ENCODE peak calls at places on chromosome 2, in six cellular contexts. G, C, X, J, Y and D are unnamed samples.

GRCh38 chr2:82340578-82341053 is 2036.1 kb upstream of the LRRTM1 start:
- DNase-seq in G (no peak), J (no peak), Y (peak; percentile 7), X (no peak), C (no peak), D (no peak)

GRCh38 chr2:26299488-26300092 is 46.4 kb upstream of the SELENOI start:
- DNase-seq in J (no peak), Y (peak; percentile 40), G (no peak), C (no peak), X (no peak), D (no peak)

GRCh38 chr2:128536925-128537620 is 218.4 kb upstream of the HS6ST1 start:
- DNase-seq in Y (no peak), C (peak; percentile 77), J (no peak), X (no peak), G (no peak), D (no peak)

GRCh38 chr2:14557111-14557510 is 75.4 kb upstream of the LRATD1 start:
- DNase-seq in G (no peak), J (no peak), C (no peak), Y (no peak), X (no peak), D (no peak)

GRCh38 chr2:127145255-127145899 is 38.4 kb upstream of the BIN1 start:
- DNase-seq in G (no peak), J (no peak), X (peak; percentile 72), C (no peak), Y (no peak), D (no peak)

GRCh38 chr2:121561617-121562268 is 31.1 kb downstream of the RNU4ATAC start:
- DNase-seq in X (no peak), C (no peak), J (no peak), Y (no peak), G (no peak), D (peak; percentile 15)

GRCh38 chr2:15671409-15671808 is 79.7 kb downstream of the DDX1 start:
- DNase-seq in G (no peak), X (no peak), C (no peak), Y (no peak), J (no peak), D (no peak)

GRCh38 chr2:165837122-165837521 is 43.1 kb upstream of the GALNT3 start:
- DNase-seq in X (no peak), J (no peak), G (no peak), Y (no peak), C (no peak), D (no peak)

GRCh38 chr2:118089015-118089800 is 937 bp downstream of the INSIG2 start:
- DNase-seq in J (no peak), X (no peak), C (no peak), Y (peak; percentile 40), G (no peak), D (no peak)

GRCh38 chr2:241410739-241411176 is 54.7 kb downstream of the FARP2 start:
- DNase-seq in G (no peak), Y (no peak), J (no peak), X (no peak), C (peak; percentile 34), D (no peak)

GRCh38 chr2:143433840-143434239 is 304.6 kb downstream of the ARHGAP15 start:
- DNase-seq in X (no peak), C (no peak), G (no peak), Y (no peak), J (no peak), D (no peak)

GRCh38 chr2:29281585-29281984 is 166.4 kb downstream of the CLIP4 start:
- DNase-seq in C (no peak), Y (no peak), X (no peak), J (no peak), G (no peak), D (no peak)

GRCh38 chr2:216777637-216778273 is 82.1 kb downstream of the TNP1 start:
- DNase-seq in C (peak; percentile 84), Y (peak; percentile 52), G (no peak), J (no peak), X (no peak), D (no peak)

GRCh38 chr2:235463893-235464292 is 29.9 kb upstream of the AGAP1 start:
- DNase-seq in G (no peak), C (no peak), Y (peak; percentile 66), X (no peak), J (peak; percentile 82), D (peak; percentile 65)

GRCh38 chr2:119230219-119230618 is 6.6 kb downstream of the STEAP3 start:
- DNase-seq in C (no peak), J (no peak), Y (no peak), X (no peak), G (no peak), D (no peak)

GRCh38 chr2:226074391-226074790 is 674.9 kb downstream of the NYAP2 start:
- DNase-seq in G (no peak), Y (no peak), J (no peak), X (no peak), C (no peak), D (no peak)

GRCh38 chr2:49240608-49241007 is 86.3 kb upstream of the FSHR start:
- DNase-seq in J (no peak), X (no peak), Y (no peak), C (no peak), G (no peak), D (no peak)

GRCh38 chr2:49241506-49241905 is 87.2 kb upstream of the FSHR start:
- DNase-seq in Y (no peak), J (no peak), C (no peak), X (no peak), G (no peak), D (no peak)

GRCh38 chr2:49241991-49242390 is 87.7 kb upstream of the FSHR start:
- DNase-seq in X (no peak), C (no peak), Y (no peak), J (no peak), G (no peak), D (no peak)

DNA sequence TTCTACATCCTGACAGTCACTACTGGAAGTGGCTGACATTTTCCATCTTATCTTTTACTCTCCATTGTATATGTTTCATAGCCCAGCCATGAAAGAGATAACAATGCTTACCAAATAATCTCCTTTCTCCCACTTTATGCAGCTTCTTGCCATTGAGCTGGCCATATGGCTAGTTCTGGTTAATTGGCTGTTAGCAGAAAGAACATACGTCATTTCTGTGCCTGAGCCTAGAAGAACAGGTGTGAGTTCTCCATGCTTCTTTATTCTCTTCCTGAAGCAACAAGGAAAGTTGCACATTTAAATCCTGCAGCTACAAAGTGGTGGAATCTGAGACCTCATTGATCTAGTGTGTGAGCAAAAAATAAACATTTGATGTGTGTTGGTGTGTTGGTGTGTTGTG is 82.0 kb upstream of the FSHR start:
- DNase-seq in J (no peak), G (no peak), Y (no peak), X (no peak), C (no peak), D (no peak)
- H3K4me1 ChIP-seq in J (no peaks in the 10 kb centered on the region), G (no peaks in the 10 kb centered on the region), Y (no peaks in the 10 kb centered on the region), X (no peaks in the 10 kb centered on the region), C (no peaks in the 10 kb centered on the region), D (no peaks in the 10 kb centered on the region)

GRCh38 chr2:199851499-199851816 is 466 bp upstream of the FTCDNL1 start:
- DNase-seq in J (peak; percentile 66), X (peak; percentile 55), G (peak; percentile 53), C (no peak), Y (no peak), D (no peak)
- H3K27ac ChIP-seq in J (peak overlapping the region; percentile 78), X (peak overlapping the region; percentile 88), G (no peak overlapping the region), C (peak overlapping the region; percentile 54), Y (no peak overlapping the region), D (no peak overlapping the region)

GRCh38 chr2:37632310-37632709 is 39.1 kb downstream of the CDC42EP3 start:
- DNase-seq in Y (no peak), X (no peak), C (no peak), J (no peak), G (no peak), D (no peak)

GRCh38 chr2:37633838-37634237 is 37.6 kb downstream of the CDC42EP3 start:
- DNase-seq in G (no peak), X (no peak), C (no peak), Y (no peak), J (no peak), D (no peak)

GRCh38 chr2:37634914-37635358 is 36.5 kb downstream of the CDC42EP3 start:
- DNase-seq in G (no peak), C (no peak), X (no peak), Y (no peak), J (no peak), D (no peak)

GRCh38 chr2:37631698-37632097 is 39.7 kb downstream of the CDC42EP3 start:
- DNase-seq in X (no peak), C (no peak), G (no peak), J (no peak), Y (no peak), D (no peak)

GRCh38 chr2:37633234-37633633 is 38.2 kb downstream of the CDC42EP3 start:
- DNase-seq in X (no peak), C (no peak), Y (no peak), J (no peak), G (no peak), D (no peak)
- H3K4me1 ChIP-seq in X (peaks cover 26% of the 10 kb centered on the region), C (no peaks in the 10 kb centered on the region), Y (no peaks in the 10 kb centered on the region), J (peaks cover 8% of the 10 kb centered on the region), G (no peaks in the 10 kb centered on the region), D (peaks cover 4% of the 10 kb centered on the region)

GRCh38 chr2:96762529-96763253 is 2.0 kb downstream of the CNNM4 start:
- DNase-seq in G (no peak), Y (peak; percentile 69), X (no peak), C (no peak), J (no peak), D (no peak)
- H3K27ac ChIP-seq in G (peak overlapping the region; percentile 6), Y (peak overlapping the region; percentile 21), X (peak overlapping the region; percentile 60), C (no peak overlapping the region), J (peak overlapping the region; percentile 36), D (peak overlapping the region; percentile 8)

DNA sequence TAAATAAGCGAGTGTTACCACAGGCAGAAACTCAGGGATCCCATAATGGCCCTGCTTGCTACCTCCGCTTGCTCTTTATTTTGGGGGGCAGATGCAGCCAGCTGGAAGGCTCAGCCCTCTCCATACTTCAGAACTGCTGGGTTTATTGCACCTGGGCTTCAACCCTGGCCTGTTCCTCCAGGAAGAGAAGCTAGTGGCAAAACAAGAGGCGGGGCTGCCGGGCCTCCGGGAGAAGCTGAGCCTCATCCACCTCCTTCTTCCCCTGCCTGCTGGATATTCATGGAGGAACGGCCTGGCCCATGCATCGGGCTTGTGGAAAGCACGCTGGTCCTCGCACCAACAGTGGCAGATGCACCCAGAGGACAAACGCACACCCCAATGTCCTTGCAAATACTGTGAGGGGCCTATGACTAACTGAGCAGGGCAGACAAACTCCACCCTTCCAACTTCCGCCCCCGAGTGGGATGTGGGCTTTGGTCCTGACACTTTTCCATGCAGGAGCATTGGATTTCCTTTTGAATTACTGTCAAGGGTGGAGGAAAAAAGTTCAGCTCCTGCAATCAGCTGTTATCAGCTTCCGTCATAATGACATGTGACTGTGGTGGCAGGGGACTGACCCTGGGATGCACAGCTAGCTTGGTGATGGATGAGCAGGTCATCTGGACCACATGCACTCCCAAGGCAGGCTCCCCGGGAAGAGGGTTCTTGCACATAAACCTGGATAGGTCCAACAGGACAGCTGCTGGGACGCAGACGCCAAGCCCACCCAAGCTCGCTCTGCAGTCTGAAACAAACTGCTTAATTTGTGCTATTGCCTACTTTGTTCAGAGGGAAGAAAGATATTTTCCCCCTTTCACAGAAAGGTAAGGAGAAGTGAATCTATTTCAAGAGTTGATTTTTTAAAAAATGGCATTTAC is 30.4 kb downstream of the FAM178B start:
- DNase-seq in X (peak; percentile 23), G (peak; percentile 35), Y (no peak), J (no peak), C (no peak), D (no peak)
- H3K4me1 ChIP-seq in X (peaks cover under 1% of the 10 kb centered on the region), G (no peaks in the 10 kb centered on the region), Y (no peaks in the 10 kb centered on the region), J (peaks cover 20% of the 10 kb centered on the region), C (peaks cover 4% of the 10 kb centered on the region), D (peaks cover 23% of the 10 kb centered on the region)